ENCODE peak calls at places on chromosomes 1 and 21, in eight cellular contexts. E is HEK293T; H is activated naive CD4-positive, alpha-beta T cell; O is GM23338; Q is lung; K is stimulated activated naive CD8-positive, alpha-beta T cell treated with anti-CD3 and anti-CD28 coated beads, Interleukin-15, amount 100 ng/mL, for 72 hours; S is neural crest cell; W is NCI-H1105. B is an unnamed sample.

GRCh38 chr1:18413906-18414305 is 66.8 kb upstream of the KLHDC7A start:
- DNase-seq in E (no peak), H (no peak), O (no peak), Q (no peak), K (no peak), S (no peak), W (no peak), B (no peak)

GRCh38 chr1:98389809-98390208 is 271.7 kb upstream of the SNX7 start:
- DNase-seq in E (no peak), H (no peak), O (no peak), Q (no peak), K (no peak), S (no peak), W (no peak), B (no peak)

GRCh38 chr1:38454236-38454635 is 405.3 kb downstream of the RRAGC start:
- DNase-seq in E (no peak), H (no peak), O (peak; percentile 85), Q (no peak), K (no peak), S (no peak), W (no peak), B (no peak)

GRCh38 chr1:247241687-247242086 is 14.2 kb upstream of the VN1R5 start:
- DNase-seq in E (no peak), H (no peak), O (no peak), Q (no peak), K (no peak), S (no peak), W (no peak), B (no peak)

GRCh38 chr1:172143384-172144025 is 277.0 kb upstream of the C1orf105 start:
- DNase-seq in E (no peak), H (no peak), O (no peak), Q (no peak), K (no peak), S (no peak), W (no peak), B (no peak)

GRCh38 chr1:243819438-243819839 is 30.6 kb downstream of the AKT3 start:
- DNase-seq in E (no peak), H (no peak), O (peak; percentile 63), Q (no peak), K (no peak), S (no peak), W (no peak), B (no peak)

GRCh38 chr21:40049031-40049958 is 182.1 kb downstream of the PCP4 start:
- DNase-seq in E (no peak), H (no peak), O (no peak), Q (no peak), K (no peak), S (no peak), W (peak; percentile 32), B (no peak)

GRCh38 chr1:42040159-42040558 is 113.1 kb upstream of the GUCA2B start:
- DNase-seq in E (no peak), H (no peak), O (no peak), Q (no peak), K (no peak), S (no peak), W (no peak), B (no peak)

GRCh38 chr1:157519451-157519850 is 32.9 kb downstream of the FCRL5 start:
- DNase-seq in E (no peak), H (no peak), O (no peak), Q (no peak), K (no peak), S (no peak), W (no peak), B (no peak)

GRCh38 chr1:197961933-197962332 is 44.8 kb downstream of the LHX9 start:
- DNase-seq in E (no peak), H (no peak), O (no peak), Q (no peak), K (no peak), S (no peak), W (no peak), B (no peak)

GRCh38 chr1:29245876-29246275 is 9.6 kb downstream of the PTPRU start:
- DNase-seq in E (no peak), H (no peak), O (no peak), Q (no peak), K (no peak), S (no peak), W (peak; percentile 20), B (no peak)

GRCh38 chr1:156714830-156715229 is 9.4 kb upstream of the CRABP2 start:
- DNase-seq in E (no peak), H (no peak), O (no peak), Q (no peak), K (no peak), S (no peak), W (no peak), B (no peak)

B was measured in SIG-M5.